ENCODE peak calls at places on chromosomes 2 and 18, in four cellular contexts. One of them, this sample, is unnamed.

GRCh38 chr2:119544075-119545031 is at the start of gene CFAP221:
- DNase-seq in H1: no peak
- DNase-seq in H9: peak
- DNase-seq in neuronal stem cell: peak
- DNase-seq in this sample: peak

GRCh38 chr2:127085260-127085666 is 21.7 kb downstream of the BIN1 start:
- DNase-seq in H1: no peak
- DNase-seq in neuronal stem cell: no peak
- DNase-seq in H9: no peak
- DNase-seq in this sample: peak

GRCh38 chr18:6781846-6782245 is 52.3 kb downstream of the ARHGAP28 start:
- DNase-seq in H9: no peak
- DNase-seq in H1: no peak
- DNase-seq in neuronal stem cell: no peak
- DNase-seq in this sample: peak

GRCh38 chr18:51196116-51196810 is 1.2 kb downstream of the MEX3C start:
- DNase-seq in neuronal stem cell: peak
- DNase-seq in H9: no peak
- DNase-seq in H1: no peak
- DNase-seq in this sample: peak

GRCh38 chr2:172702451-172702850 is 33.2 kb upstream of the RAPGEF4 start:
- DNase-seq in H1: no peak
- DNase-seq in neuronal stem cell: no peak
- DNase-seq in H9: no peak
- DNase-seq in this sample: no peak

GRCh38 chr18:37571266-37571665 is 5.7 kb upstream of the CELF4 start:
- DNase-seq in neuronal stem cell: no peak
- DNase-seq in H1: no peak
- DNase-seq in H9: peak
- DNase-seq in this sample: no peak

GRCh38 chr18:48781990-48782368 is 168.8 kb downstream of the SMAD7 start:
- DNase-seq in H1: no peak
- DNase-seq in H9: no peak
- DNase-seq in neuronal stem cell: no peak
- DNase-seq in this sample: no peak

GRCh38 chr2:27716301-27717069 is 52.8 kb downstream of the SLC4A1AP start:
- DNase-seq in H1: no peak
- DNase-seq in neuronal stem cell: no peak
- DNase-seq in H9: peak
- DNase-seq in this sample: no peak

GRCh38 chr18:51867767-51868166 is 472.2 kb upstream of the DCC start:
- DNase-seq in H9: no peak
- DNase-seq in neuronal stem cell: peak
- DNase-seq in H1: no peak
- DNase-seq in this sample: peak

GRCh38 chr2:8571286-8571791 is 110.5 kb upstream of the ID2 start:
- DNase-seq in neuronal stem cell: no peak
- DNase-seq in H9: peak
- DNase-seq in H1: no peak
- DNase-seq in this sample: no peak

GRCh38 chr2:23546913-23547312 is 161.9 kb downstream of the KLHL29 start:
- DNase-seq in H1: no peak
- DNase-seq in H9: no peak
- DNase-seq in neuronal stem cell: no peak
- DNase-seq in this sample: no peak
- H3K14ac ChIP-seq in H1: no peak
- H3K14ac ChIP-seq in H9: no peak
- H3K14ac ChIP-seq in neuronal stem cell: no peak
- H3K14ac ChIP-seq in this sample: no peak

DNA sequence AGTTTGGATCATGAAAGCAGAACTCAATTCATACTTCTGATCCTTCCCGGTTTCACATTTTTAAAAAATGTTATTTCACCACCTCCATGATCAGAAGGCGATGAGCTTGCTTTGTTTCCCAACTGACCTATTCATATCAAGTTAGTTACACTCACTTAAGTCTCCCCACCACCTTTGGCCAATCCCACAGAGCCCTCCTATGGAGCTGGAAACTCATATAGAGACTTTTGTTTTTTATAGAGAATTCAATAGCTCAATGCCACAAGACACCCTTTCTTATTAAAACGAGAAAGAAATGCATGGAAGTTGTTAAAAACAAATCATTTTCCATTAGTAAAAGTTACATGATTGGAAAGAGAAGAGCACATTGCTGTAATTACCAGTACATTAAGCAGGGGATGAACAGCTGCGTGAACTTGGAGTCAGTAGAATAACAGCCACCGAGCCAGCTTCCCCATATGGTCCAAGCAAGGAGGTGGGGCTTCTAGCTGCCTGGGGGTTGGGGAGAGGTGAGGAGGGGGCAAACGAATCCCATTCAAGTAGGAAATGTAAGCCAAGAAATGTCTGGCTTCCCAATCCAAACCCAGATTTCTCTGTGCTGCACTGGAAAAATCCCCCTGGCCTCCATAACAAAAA is 614.6 kb downstream of the IRS1 start:
- DNase-seq in neuronal stem cell: no peak
- DNase-seq in H1: no peak
- DNase-seq in H9: no peak
- DNase-seq in this sample: peak
- H3K14ac ChIP-seq in neuronal stem cell: no peak
- H3K14ac ChIP-seq in H1: no peak
- H3K14ac ChIP-seq in H9: no peak
- H3K14ac ChIP-seq in this sample: no peak

GRCh38 chr18:61892683-61893303 is at the start of gene RNF152:
- DNase-seq in H1: no peak
- DNase-seq in neuronal stem cell: peak
- DNase-seq in H9: peak
- DNase-seq in this sample: peak

GRCh38 chr18:61893304-61893970 is 630 bp upstream of the RNF152 start:
- DNase-seq in H9: peak
- DNase-seq in H1: no peak
- DNase-seq in neuronal stem cell: peak
- DNase-seq in this sample: peak

GRCh38 chr18:61894751-61895524 is 2.1 kb upstream of the RNF152 start:
- DNase-seq in H1: no peak
- DNase-seq in neuronal stem cell: no peak
- DNase-seq in H9: no peak
- DNase-seq in this sample: no peak

GRCh38 chr18:61896118-61896517 is 3.3 kb upstream of the RNF152 start:
- DNase-seq in neuronal stem cell: no peak
- DNase-seq in H9: no peak
- DNase-seq in H1: no peak
- DNase-seq in this sample: no peak

DNA sequence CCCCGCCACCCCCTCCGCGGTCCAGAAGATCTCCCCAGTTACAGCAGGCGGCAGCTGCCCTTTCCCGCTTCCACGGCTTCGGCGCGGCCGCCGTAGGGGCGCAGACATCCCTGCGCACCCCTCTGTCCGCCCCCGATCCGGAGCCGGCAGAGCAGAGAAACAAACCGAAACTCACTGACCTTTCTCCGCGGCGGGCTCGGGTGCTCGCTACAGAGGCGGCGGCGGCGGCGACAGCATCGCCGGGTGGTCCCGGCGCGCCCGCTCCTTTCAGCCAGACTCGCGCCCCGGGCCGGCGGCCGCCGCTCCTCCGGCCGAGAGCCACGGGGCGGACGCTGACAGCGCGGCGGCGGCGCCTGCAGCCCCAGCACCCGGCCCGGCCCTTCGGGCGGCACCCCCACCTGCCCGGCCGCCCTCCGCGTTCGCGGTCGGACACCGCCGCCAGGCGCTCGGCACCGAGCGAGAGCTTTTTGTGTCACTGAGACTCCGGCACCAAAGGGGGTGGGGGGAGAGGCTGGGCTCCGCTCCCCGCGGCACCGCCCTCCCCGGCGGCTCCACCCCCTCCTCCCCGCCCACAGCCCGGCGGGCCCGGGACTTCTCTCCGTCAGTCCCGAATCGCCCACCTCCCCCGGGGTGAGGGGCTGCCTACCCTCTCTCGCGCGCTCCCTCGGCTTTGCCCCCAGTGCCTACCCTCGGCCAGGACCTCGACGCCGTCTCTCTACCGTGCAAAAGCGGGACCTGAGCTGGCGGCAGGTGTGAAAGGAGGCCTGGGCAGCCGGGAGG is 1.4 kb upstream of the RNF152 start:
- DNase-seq in neuronal stem cell: peak
- DNase-seq in H9: peak
- DNase-seq in H1: peak
- DNase-seq in this sample: peak
- H3K14ac ChIP-seq in neuronal stem cell: peak
- H3K14ac ChIP-seq in H9: no peak
- H3K14ac ChIP-seq in H1: no peak
- H3K14ac ChIP-seq in this sample: peak

DNA sequence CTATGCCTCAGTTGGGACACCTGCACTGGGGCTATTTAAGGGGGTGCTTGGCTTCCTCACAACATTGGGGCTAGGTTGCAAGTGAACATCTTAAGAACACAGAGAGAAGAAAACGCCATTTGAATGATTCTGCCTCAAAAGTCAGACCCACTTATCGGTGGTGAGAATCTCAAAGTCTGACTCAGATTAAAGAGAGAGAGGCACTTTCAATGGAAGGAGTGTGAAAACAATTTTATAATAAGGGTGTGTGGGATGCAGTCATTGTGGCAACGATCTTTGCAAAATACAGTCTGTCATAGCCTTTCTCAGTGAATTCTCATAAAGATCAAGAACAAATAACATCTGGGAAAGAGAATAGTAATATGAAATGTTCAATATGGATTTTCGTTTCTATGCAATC is 41.8 kb downstream of the CCDC102B start:
- DNase-seq in H9: no peak
- DNase-seq in H1: no peak
- DNase-seq in neuronal stem cell: no peak
- DNase-seq in this sample: peak
- H3K14ac ChIP-seq in H9: no peak
- H3K14ac ChIP-seq in H1: no peak
- H3K14ac ChIP-seq in neuronal stem cell: no peak
- H3K14ac ChIP-seq in this sample: peak

DNA sequence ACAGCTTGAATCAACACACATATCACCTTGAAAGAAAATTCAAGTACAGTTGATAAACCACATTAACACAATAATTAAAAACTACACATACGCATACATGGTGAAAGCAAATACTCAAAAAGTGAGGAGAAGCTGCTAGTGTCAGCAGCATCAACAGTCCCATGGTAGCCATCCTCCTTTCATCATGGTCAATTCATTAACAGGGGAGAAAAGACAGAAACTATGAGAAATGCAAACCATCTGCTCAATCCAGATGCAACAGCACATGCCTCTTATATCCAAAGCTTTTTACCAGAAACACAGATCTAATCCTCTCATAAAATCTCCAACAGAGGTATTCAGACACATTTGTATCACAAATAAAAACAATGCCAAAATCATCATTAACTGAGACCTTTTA is 81.9 kb upstream of the CHRNA1 start:
- DNase-seq in H1: no peak
- DNase-seq in H9: no peak
- DNase-seq in neuronal stem cell: no peak
- DNase-seq in this sample: peak
- H3K14ac ChIP-seq in H1: no peak
- H3K14ac ChIP-seq in H9: no peak
- H3K14ac ChIP-seq in neuronal stem cell: no peak
- H3K14ac ChIP-seq in this sample: no peak

DNA sequence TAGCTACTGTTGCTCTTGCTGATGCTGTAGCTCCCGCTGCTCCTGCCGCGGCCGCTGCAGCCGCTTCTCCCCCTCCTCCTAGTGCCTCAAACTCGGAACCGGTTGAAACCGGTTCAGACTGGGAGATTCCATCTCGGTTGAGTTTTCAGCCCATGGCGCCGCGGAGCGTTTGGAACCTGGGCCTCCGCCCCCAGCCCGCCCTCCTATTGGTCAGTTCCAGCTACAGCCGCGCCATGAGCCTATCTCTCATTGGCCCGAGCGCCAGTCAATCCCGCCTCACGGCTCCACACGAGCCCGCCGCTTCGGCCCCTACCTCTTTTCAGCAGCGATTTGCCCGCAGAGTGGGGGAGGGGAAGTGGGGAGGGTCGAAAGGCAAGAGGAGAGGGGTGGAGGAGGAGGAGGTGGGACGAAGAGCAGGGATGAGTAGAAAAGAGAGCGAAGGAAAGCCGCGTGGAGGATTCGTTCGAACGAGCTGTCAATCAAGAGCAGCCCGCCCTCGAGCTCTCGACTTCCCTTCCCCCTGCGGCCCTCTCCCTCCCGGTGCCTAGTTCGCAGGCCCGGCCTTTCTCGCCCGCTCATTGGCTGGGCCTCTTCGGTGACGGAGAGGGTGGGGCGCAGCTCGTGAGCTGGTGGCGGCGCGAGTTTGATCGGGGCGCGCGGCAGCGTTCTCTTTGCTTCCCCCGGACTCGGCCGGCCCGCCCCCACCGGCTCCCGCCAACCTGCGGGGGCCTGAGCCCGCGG is at the start of gene XPO1:
- DNase-seq in H1: peak
- DNase-seq in neuronal stem cell: peak
- DNase-seq in H9: peak
- DNase-seq in this sample: peak
- H3K14ac ChIP-seq in H1: peak
- H3K14ac ChIP-seq in neuronal stem cell: peak
- H3K14ac ChIP-seq in H9: peak
- H3K14ac ChIP-seq in this sample: peak

DNA sequence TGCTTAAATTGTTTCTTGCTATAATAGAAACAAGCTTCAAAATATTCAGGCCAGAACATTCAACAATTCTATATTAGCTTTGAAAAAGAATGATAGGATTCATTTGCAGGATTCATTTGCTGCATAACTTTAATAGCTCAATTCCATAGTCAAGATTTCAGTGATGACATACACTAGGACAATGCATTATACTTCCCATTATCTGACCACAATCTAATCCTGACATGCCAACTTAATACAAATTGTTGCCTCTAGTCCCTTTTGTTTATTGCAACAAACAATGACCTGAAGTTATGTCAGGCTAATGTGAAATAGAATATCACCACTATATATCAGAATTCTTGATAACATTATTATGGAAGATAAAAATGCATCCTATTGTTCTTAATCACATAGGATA is 169.4 kb downstream of the DNAH7 start:
- DNase-seq in neuronal stem cell: no peak
- DNase-seq in H9: no peak
- DNase-seq in H1: no peak
- DNase-seq in this sample: no peak
- H3K14ac ChIP-seq in neuronal stem cell: no peak
- H3K14ac ChIP-seq in H9: no peak
- H3K14ac ChIP-seq in H1: no peak
- H3K14ac ChIP-seq in this sample: no peak